ENCODE peak calls at places on chromosomes 4 and X, in ten cellular contexts. C is GM13976; U is stimulated activated CD8-positive, alpha-beta memory T cell treated with anti-CD3 and anti-CD28 coated beads, Interleukin-15, amount 100 ng/mL, for 1 hour; E is colonic mucosa; W is fibroblast of lung; H is GM18507; N is GM12864; K is NCI-H226; V is T-helper 9 cell; Z is MM.1S. I is an unnamed sample.

GRCh38 chr4:102687373-102687981 is 73.3 kb downstream of the MANBA start:
- DNase-seq in H (no peak), N (peak), W (no peak), C (peak), K (peak), V (no peak), E (no peak), U (no peak), Z (peak), I (no peak)

GRCh38 chr4:87557348-87557747 is 28.2 kb upstream of the SPARCL1 start:
- DNase-seq in C (no peak), K (peak), H (no peak), V (no peak), U (no peak), E (no peak), Z (no peak), N (no peak), W (no peak), I (no peak)

GRCh38 chrX:107537815-107538214 is 88.4 kb downstream of the FRMPD3 start:
- DNase-seq in H (no peak), V (peak), N (peak), U (no peak), Z (peak), K (peak), C (peak), E (peak), W (peak), I (peak)

GRCh38 chrX:153821066-153821465 is 9.3 kb downstream of the PDZD4 start:
- DNase-seq in C (no peak), N (no peak), H (no peak), Z (no peak), E (no peak), W (no peak), V (no peak), K (no peak), U (no peak), I (no peak)

GRCh38 chrX:74535211-74535621 is 79.2 kb downstream of the RLIM start:
- DNase-seq in N (no peak), V (no peak), C (peak), Z (peak), H (no peak), U (no peak), K (peak), W (peak), E (peak), I (no peak)

GRCh38 chr4:104488151-104488550 is 6.5 kb downstream of the CXXC4 start:
- DNase-seq in N (no peak), K (no peak), U (no peak), Z (peak), E (no peak), W (no peak), H (no peak), C (no peak), V (no peak), I (no peak)

GRCh38 chr4:15982833-15983528 is 20.0 kb upstream of the FGFBP2 start:
- DNase-seq in K (no peak), C (no peak), H (no peak), W (no peak), Z (no peak), E (no peak), N (no peak), U (no peak), V (no peak), I (no peak)

GRCh38 chrX:723781-724180 is 93.2 kb downstream of the SHOX start:
- DNase-seq in V (no peak), W (no peak), H (no peak), U (no peak), K (no peak), N (no peak), E (no peak), Z (no peak), C (no peak), I (no peak)

GRCh38 chrX:30302957-30303356 is 6.2 kb downstream of the NR0B1 start:
- DNase-seq in V (no peak), U (no peak), Z (no peak), K (no peak), C (no peak), H (no peak), N (no peak), W (peak), E (no peak), I (peak)

GRCh38 chrX:74924449-74925209 is 623 bp downstream of the NEXMIF start:
- DNase-seq in E (peak), W (peak), U (no peak), K (no peak), V (peak), C (peak), H (no peak), Z (peak), N (no peak), I (no peak)

GRCh38 chrX:87525771-87526229 is 8.2 kb downstream of the KLHL4 start:
- DNase-seq in W (peak), K (peak), H (no peak), C (no peak), Z (no peak), U (no peak), E (no peak), N (no peak), V (no peak), I (no peak)

GRCh38 chrX:40646489-40647306 is 663 bp downstream of the CXorf38 start:
- DNase-seq in W (peak), C (peak), E (peak), N (no peak), Z (peak), V (peak), H (no peak), K (no peak), U (no peak), I (no peak)

GRCh38 chrX:33086886-33087285 is 124.5 kb downstream of the DMD start:
- DNase-seq in K (no peak), U (no peak), N (no peak), C (no peak), W (no peak), H (no peak), E (no peak), V (no peak), Z (no peak), I (no peak)

GRCh38 chrX:30653415-30654131 is at the start of gene GK:
- DNase-seq in C (peak), W (peak), K (no peak), E (no peak), V (peak), U (no peak), N (no peak), H (no peak), Z (peak), I (peak)

GRCh38 chrX:30283456-30284200 is 25.6 kb downstream of the NR0B1 start:
- DNase-seq in C (no peak), U (no peak), Z (no peak), N (no peak), H (no peak), K (peak), W (peak), E (no peak), V (no peak), I (no peak)

GRCh38 chrX:109685656-109686078 is 47.4 kb downstream of the ACSL4 start:
- DNase-seq in E (no peak), W (no peak), C (no peak), Z (no peak), U (no peak), K (no peak), V (no peak), H (no peak), N (no peak), I (no peak)

I was measured in nucleus accumbens.